ENCODE peak calls at places on chromosomes 16 and 17, in nine cellular contexts. Y is tibial nerve, W is esophagus muscularis mucosa, V is body of pancreas, G is gastrocnemius medialis, U is ovary, T is A549, I is esophagus squamous epithelium, B is uterus. C is an unnamed sample.
A peak's percentile ranks its signal among the peaks of the same experiment; 100 is the strongest.

GRCh38 chr16:79599256-79599836 is 1.2 kb downstream of the MAF start:
- DNase-seq in Y (no peak), W (no peak), V (peak; percentile 20), G (peak; percentile 40), U (peak; percentile 62), T (peak; percentile 16), I (no peak), B (peak; percentile 41), C (no peak)

GRCh38 chr16:81238296-81239011 is at the start of gene BCO1:
- DNase-seq in Y (peak; percentile 14), W (no peak), V (peak; percentile 61), G (no peak), U (no peak), T (peak; percentile 35), I (no peak), B (no peak), C (no peak)

GRCh38 chr16:84312783-84313382 is 18.2 kb downstream of the WFDC1 start:
- DNase-seq in Y (no peak), W (no peak), V (peak; percentile 24), G (no peak), U (no peak), T (no peak), I (no peak), B (no peak), C (no peak)

GRCh38 chr17:68849673-68850260 is 105.4 kb downstream of the ABCA8 start:
- DNase-seq in Y (no peak), W (no peak), V (no peak), G (no peak), U (no peak), T (no peak), I (no peak), B (no peak), C (no peak)

GRCh38 chr17:79023886-79024771 is at the start of gene C1QTNF1:
- DNase-seq in Y (no peak), W (no peak), V (peak; percentile 61), G (peak; percentile 37), U (peak; percentile 68), T (peak; percentile 96), I (no peak), B (peak; percentile 62), C (peak; percentile 92)

GRCh38 chr16:11274964-11275363 is 1.3 kb downstream of the PRM2 start:
- DNase-seq in Y (no peak), W (no peak), V (no peak), G (no peak), U (no peak), T (no peak), I (no peak), B (no peak), C (no peak)

GRCh38 chr17:29504711-29505110 is 62.1 kb downstream of the ABHD15 start:
- DNase-seq in Y (no peak), W (no peak), V (no peak), G (no peak), U (no peak), T (no peak), I (no peak), B (no peak), C (no peak)

GRCh38 chr16:25014500-25015147 is 545 bp downstream of the ARHGAP17 start:
- DNase-seq in Y (peak; percentile 33), W (no peak), V (peak; percentile 54), G (peak; percentile 50), U (peak; percentile 62), T (peak; percentile 28), I (no peak), B (peak; percentile 52), C (peak; percentile 90)

GRCh38 chr17:31309525-31309924 is 4.3 kb downstream of the EVI2B start:
- DNase-seq in Y (no peak), W (no peak), V (no peak), G (no peak), U (no peak), T (no peak), I (no peak), B (no peak), C (no peak)

GRCh38 chr16:51151435-51151950 is 423 bp upstream of the SALL1 start:
- DNase-seq in Y (peak; percentile 17), W (no peak), V (peak; percentile 39), G (no peak), U (peak; percentile 72), T (no peak), I (no peak), B (peak; percentile 84), C (no peak)

GRCh38 chr17:59753522-59754467 is 46.3 kb downstream of the VMP1 start:
- DNase-seq in Y (peak; percentile 68), W (no peak), V (no peak), G (no peak), U (no peak), T (peak; percentile 81), I (no peak), B (no peak), C (no peak)

GRCh38 chr17:59752446-59752845 is 45.0 kb downstream of the VMP1 start:
- DNase-seq in Y (no peak), W (no peak), V (no peak), G (no peak), U (no peak), T (no peak), I (no peak), B (no peak), C (no peak)

GRCh38 chr17:59756236-59756818 is 48.9 kb downstream of the VMP1 start:
- DNase-seq in Y (no peak), W (no peak), V (no peak), G (no peak), U (no peak), T (peak; percentile 69), I (no peak), B (no peak), C (no peak)

GRCh38 chr17:59752922-59753321 is 45.5 kb downstream of the VMP1 start:
- DNase-seq in Y (no peak), W (no peak), V (no peak), G (no peak), U (no peak), T (no peak), I (no peak), B (no peak), C (no peak)

GRCh38 chr17:59754547-59754946 is 47.1 kb downstream of the VMP1 start:
- DNase-seq in Y (no peak), W (no peak), V (no peak), G (no peak), U (no peak), T (peak; percentile 86), I (no peak), B (no peak), C (no peak)
- TF ChIP-seq POLR2A in Y (no peak), W (no peak), V (no peak), G (no peak), U (no peak), T (no peak), I (no peak), B (no peak), C (no peak)

DNA sequence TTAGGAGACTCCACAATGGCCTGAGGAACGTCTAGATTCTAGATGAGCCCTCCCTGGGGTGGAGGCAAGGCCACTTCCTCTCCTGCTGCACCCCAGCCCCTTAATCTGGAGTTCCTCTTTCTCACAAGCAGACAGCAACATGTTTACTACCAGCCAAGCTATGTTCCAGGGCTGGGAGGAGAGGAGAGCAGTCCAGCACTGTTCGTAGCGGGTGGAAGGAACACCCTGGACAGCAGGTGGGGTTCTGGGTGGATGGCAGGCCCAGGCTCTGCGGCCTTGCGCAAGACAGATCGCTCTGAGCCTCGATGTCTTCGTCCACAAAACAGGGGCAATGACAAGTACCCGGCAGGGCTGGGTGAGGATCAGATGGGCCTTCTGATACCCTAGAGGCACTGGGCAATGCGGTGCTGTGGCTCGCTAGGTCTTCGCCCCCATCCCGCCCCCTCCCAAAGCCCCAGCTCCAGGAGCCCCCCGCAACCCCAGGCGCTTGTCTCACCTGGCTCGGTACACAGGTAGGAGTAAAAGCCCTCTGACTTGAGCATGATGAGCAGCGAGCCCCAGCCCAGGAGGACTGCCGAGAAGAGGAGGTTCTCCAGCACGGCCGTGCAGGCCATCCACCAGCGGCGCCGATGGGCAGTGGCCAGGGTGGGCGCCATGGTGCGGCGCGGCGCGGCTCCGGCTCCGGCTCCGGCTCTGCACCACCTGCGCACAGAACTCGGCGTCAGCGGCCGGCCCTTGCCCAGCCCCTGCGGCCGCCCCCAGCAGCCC is 1.2 kb downstream of the SLC43A2 start:
- DNase-seq in Y (peak; percentile 35), W (no peak), V (no peak), G (peak; percentile 73), U (no peak), T (no peak), I (no peak), B (no peak), C (no peak)
- TF ChIP-seq POLR2A in Y (no peak), W (no peak), V (peak; percentile 23), G (peak; percentile 37), U (no peak), T (no peak), I (peak; percentile 70), B (no peak), C (no peak)

DNA sequence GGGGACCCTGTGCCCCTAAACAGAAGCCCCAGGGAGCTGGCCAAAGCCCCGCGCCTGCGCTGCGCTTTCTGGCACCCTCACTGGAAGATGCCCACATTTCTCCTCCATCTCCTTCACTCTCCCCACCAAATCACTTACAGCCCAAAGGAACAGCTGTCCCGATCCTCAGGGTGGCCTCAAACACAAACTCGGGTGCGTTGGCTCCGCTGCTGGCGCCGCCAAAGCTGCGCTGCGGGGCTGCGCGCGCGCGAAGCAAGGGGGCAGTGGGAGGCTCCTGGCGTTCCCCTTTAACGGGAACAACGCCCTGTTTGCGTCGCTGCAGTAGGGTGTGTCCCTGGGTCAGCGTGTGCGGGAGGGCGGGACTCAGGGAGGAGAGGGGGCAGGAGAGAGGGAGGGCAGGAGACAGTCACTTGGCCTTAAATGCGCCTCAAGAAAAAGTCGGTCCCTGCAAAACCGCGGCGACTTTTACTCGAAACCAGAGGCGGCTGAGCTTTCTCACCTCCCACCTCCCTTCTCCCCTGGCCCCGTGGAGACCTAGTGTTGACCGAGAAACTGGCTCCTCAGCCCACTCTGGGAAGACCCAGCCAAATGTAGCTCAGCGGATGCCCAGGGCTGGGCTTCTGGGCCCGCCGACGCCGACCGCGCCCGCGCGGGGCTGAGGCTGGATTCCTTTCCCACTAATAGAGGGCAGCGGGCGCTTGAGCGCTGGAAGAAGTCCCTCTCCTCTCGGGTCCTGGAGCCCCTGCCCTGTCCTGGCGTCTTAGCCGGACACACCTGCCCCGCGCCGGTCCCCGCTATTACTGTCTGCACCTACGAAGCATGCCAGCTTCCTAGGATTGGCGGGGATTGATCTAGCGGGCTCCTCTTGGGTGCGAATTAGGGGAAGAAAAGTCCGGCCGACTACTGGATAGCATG is 2.6 kb downstream of the PMP22 start:
- DNase-seq in Y (peak; percentile 90), W (peak; percentile 98), V (peak; percentile 61), G (peak; percentile 95), U (peak; percentile 86), T (peak; percentile 97), I (peak; percentile 28), B (peak; percentile 91), C (peak; percentile 87)
- TF ChIP-seq POLR2A in Y (peak; percentile 94), W (peak; percentile 86), V (peak; percentile 29), G (peak; percentile 97), U (peak; percentile 82), T (peak; percentile 73), I (peak; percentile 84), B (peak; percentile 88), C (peak; percentile 42)

DNA sequence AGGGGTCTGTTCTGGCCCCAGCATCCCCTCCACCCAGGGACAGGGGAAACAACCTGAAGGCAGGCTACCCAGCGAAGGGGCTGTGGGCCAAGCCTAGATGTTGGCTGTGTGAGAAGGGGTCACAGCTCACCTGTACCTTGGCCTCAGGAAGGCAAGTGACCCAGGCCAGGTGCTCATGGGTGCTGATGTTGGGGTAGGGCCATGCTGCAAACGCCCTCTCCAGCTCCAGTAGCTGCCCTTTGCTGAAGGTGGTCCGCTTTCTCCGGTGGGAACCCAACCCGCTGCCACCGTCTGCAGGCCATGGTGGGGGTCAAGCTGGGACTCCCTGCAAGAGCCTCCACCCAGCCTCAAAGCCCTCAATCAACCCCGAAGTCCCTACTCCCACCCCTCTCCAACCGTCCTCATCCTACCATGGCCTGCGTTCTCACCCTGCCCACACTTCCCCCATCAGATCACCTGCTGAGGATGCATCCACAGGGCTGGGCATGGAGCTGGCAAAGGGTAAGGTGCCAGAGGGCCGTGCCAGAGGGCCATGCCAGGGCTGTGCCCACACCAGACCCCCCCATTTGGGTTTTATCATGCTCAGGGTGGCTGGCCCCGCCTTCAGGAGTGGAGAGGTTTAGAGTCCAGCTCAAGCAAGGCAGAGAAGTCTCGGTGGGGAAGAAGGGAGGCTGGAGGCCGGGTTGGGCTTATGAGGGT is at the start of gene SEBOX:
- DNase-seq in Y (no peak), W (no peak), V (no peak), G (no peak), U (no peak), T (no peak), I (no peak), B (no peak), C (no peak)
- TF ChIP-seq POLR2A in Y (no peak), W (no peak), V (no peak), G (no peak), U (no peak), T (no peak), I (no peak), B (no peak), C (no peak)

C was measured in lower leg skin.